ENCODE peak calls at places on chromosomes 3 and 15, in ten cellular contexts. One of them, this sample, is unnamed.

GRCh38 chr15:85044251-85044853 is 62.7 kb downstream of the PDE8A start:
- DNase-seq in AG04450: peak
- DNase-seq in ovary: peak
- DNase-seq in neural progenitor cell: peak
- DNase-seq in endodermal cell: peak
- DNase-seq in Calu3: peak
- DNase-seq in astrocyte of the spinal cord: peak
- DNase-seq in dorsolateral prefrontal cortex: peak
- DNase-seq in progenitor cell of endocrine pancreas: no peak
- DNase-seq in CD4-positive, alpha-beta T cell: peak
- DNase-seq in this sample: no peak

GRCh38 chr3:197168063-197168462 is 130.3 kb downstream of the DLG1 start:
- DNase-seq in AG04450: no peak
- DNase-seq in ovary: no peak
- DNase-seq in endodermal cell: peak
- DNase-seq in astrocyte of the spinal cord: no peak
- DNase-seq in dorsolateral prefrontal cortex: no peak
- DNase-seq in neural progenitor cell: no peak
- DNase-seq in Calu3: no peak
- DNase-seq in CD4-positive, alpha-beta T cell: no peak
- DNase-seq in progenitor cell of endocrine pancreas: no peak
- DNase-seq in this sample: no peak

GRCh38 chr15:50128266-50128665 is 9.2 kb upstream of the ATP8B4 start:
- DNase-seq in astrocyte of the spinal cord: no peak
- DNase-seq in CD4-positive, alpha-beta T cell: no peak
- DNase-seq in neural progenitor cell: no peak
- DNase-seq in ovary: peak
- DNase-seq in dorsolateral prefrontal cortex: no peak
- DNase-seq in Calu3: no peak
- DNase-seq in endodermal cell: peak
- DNase-seq in AG04450: no peak
- DNase-seq in progenitor cell of endocrine pancreas: no peak
- DNase-seq in this sample: no peak

GRCh38 chr15:22823495-22824128 is 14.9 kb upstream of the NIPA2 start:
- DNase-seq in CD4-positive, alpha-beta T cell: no peak
- DNase-seq in neural progenitor cell: no peak
- DNase-seq in AG04450: no peak
- DNase-seq in ovary: no peak
- DNase-seq in progenitor cell of endocrine pancreas: no peak
- DNase-seq in endodermal cell: no peak
- DNase-seq in astrocyte of the spinal cord: no peak
- DNase-seq in dorsolateral prefrontal cortex: no peak
- DNase-seq in Calu3: no peak
- DNase-seq in this sample: no peak

GRCh38 chr15:66830358-66830757 is 128.3 kb downstream of the SMAD6 start:
- DNase-seq in astrocyte of the spinal cord: peak
- DNase-seq in CD4-positive, alpha-beta T cell: no peak
- DNase-seq in endodermal cell: no peak
- DNase-seq in progenitor cell of endocrine pancreas: no peak
- DNase-seq in Calu3: peak
- DNase-seq in dorsolateral prefrontal cortex: no peak
- DNase-seq in ovary: peak
- DNase-seq in neural progenitor cell: no peak
- DNase-seq in AG04450: no peak
- DNase-seq in this sample: no peak

GRCh38 chr3:148229107-148229506 is 468.6 kb upstream of the AGTR1 start:
- DNase-seq in astrocyte of the spinal cord: peak
- DNase-seq in progenitor cell of endocrine pancreas: no peak
- DNase-seq in CD4-positive, alpha-beta T cell: no peak
- DNase-seq in Calu3: no peak
- DNase-seq in ovary: no peak
- DNase-seq in neural progenitor cell: no peak
- DNase-seq in dorsolateral prefrontal cortex: no peak
- DNase-seq in AG04450: no peak
- DNase-seq in endodermal cell: no peak
- DNase-seq in this sample: no peak

GRCh38 chr3:193347507-193348501 is 30.7 kb downstream of the ATP13A5 start:
- DNase-seq in neural progenitor cell: peak
- DNase-seq in progenitor cell of endocrine pancreas: no peak
- DNase-seq in Calu3: no peak
- DNase-seq in astrocyte of the spinal cord: peak
- DNase-seq in CD4-positive, alpha-beta T cell: no peak
- DNase-seq in AG04450: no peak
- DNase-seq in endodermal cell: peak
- DNase-seq in dorsolateral prefrontal cortex: no peak
- DNase-seq in ovary: no peak
- DNase-seq in this sample: no peak

GRCh38 chr15:75597667-75598341 is 18.7 kb upstream of the PTPN9 start:
- DNase-seq in Calu3: no peak
- DNase-seq in CD4-positive, alpha-beta T cell: no peak
- DNase-seq in progenitor cell of endocrine pancreas: no peak
- DNase-seq in ovary: no peak
- DNase-seq in AG04450: no peak
- DNase-seq in dorsolateral prefrontal cortex: no peak
- DNase-seq in endodermal cell: peak
- DNase-seq in neural progenitor cell: peak
- DNase-seq in astrocyte of the spinal cord: no peak
- DNase-seq in this sample: no peak

GRCh38 chr3:146052046-146052790 is 108.8 kb downstream of the PLOD2 start:
- DNase-seq in AG04450: no peak
- DNase-seq in astrocyte of the spinal cord: no peak
- DNase-seq in neural progenitor cell: no peak
- DNase-seq in Calu3: no peak
- DNase-seq in endodermal cell: no peak
- DNase-seq in progenitor cell of endocrine pancreas: no peak
- DNase-seq in ovary: no peak
- DNase-seq in CD4-positive, alpha-beta T cell: no peak
- DNase-seq in dorsolateral prefrontal cortex: no peak
- DNase-seq in this sample: no peak

GRCh38 chr15:95845862-95846515 is 484.5 kb upstream of the NR2F2 start:
- DNase-seq in astrocyte of the spinal cord: peak
- DNase-seq in endodermal cell: no peak
- DNase-seq in ovary: peak
- DNase-seq in AG04450: peak
- DNase-seq in CD4-positive, alpha-beta T cell: no peak
- DNase-seq in neural progenitor cell: peak
- DNase-seq in Calu3: no peak
- DNase-seq in progenitor cell of endocrine pancreas: no peak
- DNase-seq in dorsolateral prefrontal cortex: no peak
- DNase-seq in this sample: no peak

DNA sequence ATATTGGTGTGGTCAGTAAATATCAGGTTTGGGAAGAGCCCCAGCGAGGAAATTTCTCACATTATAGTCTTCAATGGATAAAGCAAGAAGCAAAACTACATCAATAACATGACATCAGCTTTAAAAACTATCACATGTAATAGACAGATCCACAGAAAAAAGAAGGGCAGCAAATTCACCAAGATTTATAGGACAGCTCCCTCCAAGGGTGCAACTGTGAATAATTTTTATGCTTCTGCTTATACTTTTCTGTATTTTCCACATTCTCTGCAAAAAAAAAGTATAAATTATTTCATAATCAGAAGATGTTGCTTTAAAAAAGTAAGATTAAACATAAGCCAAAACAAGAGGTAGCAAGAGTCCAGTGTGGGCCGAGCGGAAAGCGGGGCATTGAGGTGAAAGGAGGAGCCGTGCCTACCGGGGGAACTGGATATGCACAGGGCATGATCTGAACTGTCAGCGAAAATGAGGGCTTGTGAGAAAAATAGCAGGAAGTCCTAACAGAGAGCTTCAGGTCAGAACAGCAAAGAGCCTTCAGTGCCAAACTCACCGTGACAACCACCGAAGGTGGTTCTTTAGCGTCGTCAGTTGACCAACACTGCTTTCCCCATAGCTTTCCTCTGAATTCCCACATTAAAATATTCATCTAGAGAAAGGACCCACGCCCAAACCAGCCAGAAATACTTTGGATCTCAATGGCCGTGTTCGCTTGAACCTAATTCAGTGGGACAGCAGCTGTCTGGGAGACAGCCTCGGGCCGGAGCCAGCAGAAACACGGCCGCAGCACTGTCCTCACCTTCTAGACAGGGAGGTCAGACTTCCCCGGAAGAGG is 59.9 kb downstream of the FAM174B start:
- DNase-seq in astrocyte of the spinal cord: no peak
- DNase-seq in CD4-positive, alpha-beta T cell: no peak
- DNase-seq in ovary: no peak
- DNase-seq in Calu3: no peak
- DNase-seq in progenitor cell of endocrine pancreas: no peak
- DNase-seq in dorsolateral prefrontal cortex: no peak
- DNase-seq in neural progenitor cell: no peak
- DNase-seq in endodermal cell: no peak
- DNase-seq in AG04450: no peak
- DNase-seq in this sample: no peak
- TF ChIP-seq CTCF in astrocyte of the spinal cord: no peak
- TF ChIP-seq CTCF in CD4-positive, alpha-beta T cell: no peak
- TF ChIP-seq CTCF in ovary: no peak
- TF ChIP-seq CTCF in Calu3: no peak
- TF ChIP-seq CTCF in progenitor cell of endocrine pancreas: no peak
- TF ChIP-seq CTCF in dorsolateral prefrontal cortex: no peak
- TF ChIP-seq CTCF in neural progenitor cell: no peak
- TF ChIP-seq CTCF in endodermal cell: no peak
- TF ChIP-seq CTCF in AG04450: no peak
- TF ChIP-seq CTCF in this sample: no peak

GRCh38 chr3:111621535-111621934 is 26.4 kb upstream of the ZBED2 start:
- DNase-seq in AG04450: no peak
- DNase-seq in astrocyte of the spinal cord: no peak
- DNase-seq in endodermal cell: peak
- DNase-seq in Calu3: peak
- DNase-seq in progenitor cell of endocrine pancreas: no peak
- DNase-seq in neural progenitor cell: peak
- DNase-seq in dorsolateral prefrontal cortex: no peak
- DNase-seq in CD4-positive, alpha-beta T cell: no peak
- DNase-seq in ovary: no peak
- DNase-seq in this sample: no peak
- TF ChIP-seq CTCF in AG04450: peak
- TF ChIP-seq CTCF in astrocyte of the spinal cord: peak
- TF ChIP-seq CTCF in endodermal cell: peak
- TF ChIP-seq CTCF in Calu3: peak
- TF ChIP-seq CTCF in progenitor cell of endocrine pancreas: peak
- TF ChIP-seq CTCF in neural progenitor cell: peak
- TF ChIP-seq CTCF in dorsolateral prefrontal cortex: no peak
- TF ChIP-seq CTCF in CD4-positive, alpha-beta T cell: peak
- TF ChIP-seq CTCF in ovary: no peak
- TF ChIP-seq CTCF in this sample: no peak

GRCh38 chr15:65410972-65411371 is 11.8 kb downstream of the IGDCC4 start:
- DNase-seq in astrocyte of the spinal cord: no peak
- DNase-seq in endodermal cell: no peak
- DNase-seq in dorsolateral prefrontal cortex: no peak
- DNase-seq in ovary: no peak
- DNase-seq in progenitor cell of endocrine pancreas: no peak
- DNase-seq in CD4-positive, alpha-beta T cell: no peak
- DNase-seq in AG04450: no peak
- DNase-seq in neural progenitor cell: no peak
- DNase-seq in Calu3: no peak
- DNase-seq in this sample: no peak

GRCh38 chr15:65411470-65412071 is 11.2 kb downstream of the IGDCC4 start:
- DNase-seq in neural progenitor cell: no peak
- DNase-seq in Calu3: no peak
- DNase-seq in endodermal cell: no peak
- DNase-seq in progenitor cell of endocrine pancreas: no peak
- DNase-seq in ovary: no peak
- DNase-seq in dorsolateral prefrontal cortex: no peak
- DNase-seq in astrocyte of the spinal cord: peak
- DNase-seq in CD4-positive, alpha-beta T cell: no peak
- DNase-seq in AG04450: no peak
- DNase-seq in this sample: no peak

GRCh38 chr15:65410036-65410435 is 12.7 kb downstream of the IGDCC4 start:
- DNase-seq in Calu3: no peak
- DNase-seq in astrocyte of the spinal cord: no peak
- DNase-seq in ovary: no peak
- DNase-seq in CD4-positive, alpha-beta T cell: no peak
- DNase-seq in dorsolateral prefrontal cortex: no peak
- DNase-seq in neural progenitor cell: no peak
- DNase-seq in endodermal cell: no peak
- DNase-seq in progenitor cell of endocrine pancreas: no peak
- DNase-seq in AG04450: no peak
- DNase-seq in this sample: no peak

GRCh38 chr15:65408370-65409283 is 14.1 kb downstream of the IGDCC4 start:
- DNase-seq in astrocyte of the spinal cord: peak
- DNase-seq in CD4-positive, alpha-beta T cell: no peak
- DNase-seq in Calu3: no peak
- DNase-seq in endodermal cell: no peak
- DNase-seq in neural progenitor cell: no peak
- DNase-seq in dorsolateral prefrontal cortex: no peak
- DNase-seq in AG04450: no peak
- DNase-seq in ovary: no peak
- DNase-seq in progenitor cell of endocrine pancreas: no peak
- DNase-seq in this sample: no peak

GRCh38 chr15:65409284-65409631 is 13.5 kb downstream of the IGDCC4 start:
- DNase-seq in AG04450: peak
- DNase-seq in dorsolateral prefrontal cortex: no peak
- DNase-seq in endodermal cell: no peak
- DNase-seq in CD4-positive, alpha-beta T cell: no peak
- DNase-seq in Calu3: no peak
- DNase-seq in progenitor cell of endocrine pancreas: no peak
- DNase-seq in ovary: no peak
- DNase-seq in neural progenitor cell: no peak
- DNase-seq in astrocyte of the spinal cord: peak
- DNase-seq in this sample: no peak
- TF ChIP-seq CTCF in AG04450: peak
- TF ChIP-seq CTCF in dorsolateral prefrontal cortex: no peak
- TF ChIP-seq CTCF in endodermal cell: no peak
- TF ChIP-seq CTCF in CD4-positive, alpha-beta T cell: no peak
- TF ChIP-seq CTCF in Calu3: no peak
- TF ChIP-seq CTCF in progenitor cell of endocrine pancreas: no peak
- TF ChIP-seq CTCF in ovary: no peak
- TF ChIP-seq CTCF in neural progenitor cell: no peak
- TF ChIP-seq CTCF in astrocyte of the spinal cord: no peak
- TF ChIP-seq CTCF in this sample: no peak

GRCh38 chr3:139521144-139521543 is 18.4 kb downstream of the RBP1 start:
- DNase-seq in endodermal cell: no peak
- DNase-seq in neural progenitor cell: no peak
- DNase-seq in Calu3: no peak
- DNase-seq in dorsolateral prefrontal cortex: no peak
- DNase-seq in AG04450: no peak
- DNase-seq in ovary: no peak
- DNase-seq in progenitor cell of endocrine pancreas: no peak
- DNase-seq in CD4-positive, alpha-beta T cell: no peak
- DNase-seq in astrocyte of the spinal cord: no peak
- DNase-seq in this sample: no peak

GRCh38 chr3:139518296-139518695 is 21.2 kb downstream of the RBP1 start:
- DNase-seq in ovary: no peak
- DNase-seq in astrocyte of the spinal cord: no peak
- DNase-seq in Calu3: no peak
- DNase-seq in endodermal cell: no peak
- DNase-seq in neural progenitor cell: no peak
- DNase-seq in dorsolateral prefrontal cortex: no peak
- DNase-seq in CD4-positive, alpha-beta T cell: no peak
- DNase-seq in progenitor cell of endocrine pancreas: no peak
- DNase-seq in AG04450: no peak
- DNase-seq in this sample: no peak

GRCh38 chr3:139518926-139519842 is 20.4 kb downstream of the RBP1 start:
- DNase-seq in AG04450: no peak
- DNase-seq in dorsolateral prefrontal cortex: no peak
- DNase-seq in ovary: no peak
- DNase-seq in Calu3: no peak
- DNase-seq in astrocyte of the spinal cord: no peak
- DNase-seq in progenitor cell of endocrine pancreas: no peak
- DNase-seq in neural progenitor cell: no peak
- DNase-seq in endodermal cell: no peak
- DNase-seq in CD4-positive, alpha-beta T cell: no peak
- DNase-seq in this sample: no peak

GRCh38 chr3:139521811-139522210 is 17.7 kb downstream of the RBP1 start:
- DNase-seq in progenitor cell of endocrine pancreas: no peak
- DNase-seq in neural progenitor cell: no peak
- DNase-seq in astrocyte of the spinal cord: no peak
- DNase-seq in endodermal cell: no peak
- DNase-seq in ovary: no peak
- DNase-seq in AG04450: no peak
- DNase-seq in dorsolateral prefrontal cortex: no peak
- DNase-seq in CD4-positive, alpha-beta T cell: no peak
- DNase-seq in Calu3: no peak
- DNase-seq in this sample: no peak

GRCh38 chr3:139520028-139520737 is 19.4 kb downstream of the RBP1 start:
- DNase-seq in Calu3: peak
- DNase-seq in ovary: no peak
- DNase-seq in neural progenitor cell: no peak
- DNase-seq in dorsolateral prefrontal cortex: no peak
- DNase-seq in CD4-positive, alpha-beta T cell: no peak
- DNase-seq in AG04450: no peak
- DNase-seq in endodermal cell: peak
- DNase-seq in astrocyte of the spinal cord: peak
- DNase-seq in progenitor cell of endocrine pancreas: no peak
- DNase-seq in this sample: no peak
- TF ChIP-seq CTCF in Calu3: peak
- TF ChIP-seq CTCF in ovary: no peak
- TF ChIP-seq CTCF in neural progenitor cell: peak
- TF ChIP-seq CTCF in dorsolateral prefrontal cortex: peak
- TF ChIP-seq CTCF in CD4-positive, alpha-beta T cell: no peak
- TF ChIP-seq CTCF in AG04450: peak
- TF ChIP-seq CTCF in endodermal cell: peak
- TF ChIP-seq CTCF in astrocyte of the spinal cord: peak
- TF ChIP-seq CTCF in progenitor cell of endocrine pancreas: peak
- TF ChIP-seq CTCF in this sample: no peak

This sample was measured in mesothelial cell of epicardium.